ENCODE peak calls at places on chromosomes 3 and 15, in six cellular contexts. One of them, this sample, is unnamed.

GRCh38 chr3:8488436-8488835 is 13.2 kb upstream of the LMCD1 start:
- DNase-seq in CD4-positive, alpha-beta T cell: no peak
- DNase-seq in iPS-NIHi11: no peak
- DNase-seq in M059J: peak
- DNase-seq in NCI-H1092: no peak
- DNase-seq in fibroblast of gingiva: no peak
- DNase-seq in this sample: no peak

GRCh38 chr3:70703305-70704102 is 391.1 kb upstream of the MDFIC2 start:
- DNase-seq in CD4-positive, alpha-beta T cell: no peak
- DNase-seq in iPS-NIHi11: no peak
- DNase-seq in M059J: no peak
- DNase-seq in NCI-H1092: no peak
- DNase-seq in fibroblast of gingiva: no peak
- DNase-seq in this sample: no peak

GRCh38 chr3:71659758-71660666 is 65.2 kb downstream of the EIF4E3 start:
- DNase-seq in CD4-positive, alpha-beta T cell: no peak
- DNase-seq in iPS-NIHi11: no peak
- DNase-seq in M059J: no peak
- DNase-seq in NCI-H1092: no peak
- DNase-seq in fibroblast of gingiva: peak
- DNase-seq in this sample: no peak

GRCh38 chr15:70101459-70102113 is 3.9 kb upstream of the TLE3 start:
- DNase-seq in CD4-positive, alpha-beta T cell: no peak
- DNase-seq in iPS-NIHi11: peak
- DNase-seq in M059J: peak
- DNase-seq in NCI-H1092: peak
- DNase-seq in fibroblast of gingiva: peak
- DNase-seq in this sample: peak

GRCh38 chr15:89489376-89489775 is 7.0 kb downstream of the RHCG start:
- DNase-seq in CD4-positive, alpha-beta T cell: peak
- DNase-seq in iPS-NIHi11: no peak
- DNase-seq in M059J: no peak
- DNase-seq in NCI-H1092: no peak
- DNase-seq in fibroblast of gingiva: no peak
- DNase-seq in this sample: no peak

GRCh38 chr3:12868039-12869024 is 27.0 kb upstream of the RPL32 start:
- DNase-seq in CD4-positive, alpha-beta T cell: peak
- DNase-seq in iPS-NIHi11: peak
- DNase-seq in M059J: peak
- DNase-seq in NCI-H1092: peak
- DNase-seq in fibroblast of gingiva: peak
- DNase-seq in this sample: peak

GRCh38 chr3:116005404-116005803 is 382.1 kb downstream of the GAP43 start:
- DNase-seq in CD4-positive, alpha-beta T cell: no peak
- DNase-seq in iPS-NIHi11: no peak
- DNase-seq in M059J: peak
- DNase-seq in NCI-H1092: peak
- DNase-seq in fibroblast of gingiva: peak
- DNase-seq in this sample: peak

GRCh38 chr15:49383266-49383665 is 39.8 kb upstream of the FGF7 start:
- DNase-seq in CD4-positive, alpha-beta T cell: no peak
- DNase-seq in iPS-NIHi11: no peak
- DNase-seq in M059J: peak
- DNase-seq in NCI-H1092: no peak
- DNase-seq in fibroblast of gingiva: peak
- DNase-seq in this sample: no peak

GRCh38 chr3:140859592-140860336 is 81.9 kb upstream of the SLC25A36 start:
- DNase-seq in CD4-positive, alpha-beta T cell: no peak
- DNase-seq in iPS-NIHi11: no peak
- DNase-seq in M059J: peak
- DNase-seq in NCI-H1092: peak
- DNase-seq in fibroblast of gingiva: no peak
- DNase-seq in this sample: peak

GRCh38 chr3:172104471-172105072 is 65.2 kb downstream of the FNDC3B start:
- DNase-seq in CD4-positive, alpha-beta T cell: no peak
- DNase-seq in iPS-NIHi11: peak
- DNase-seq in M059J: peak
- DNase-seq in NCI-H1092: no peak
- DNase-seq in fibroblast of gingiva: no peak
- DNase-seq in this sample: peak

GRCh38 chr15:65050270-65050669 is 5.1 kb downstream of the SLC51B start:
- DNase-seq in CD4-positive, alpha-beta T cell: no peak
- DNase-seq in iPS-NIHi11: no peak
- DNase-seq in M059J: no peak
- DNase-seq in NCI-H1092: no peak
- DNase-seq in fibroblast of gingiva: no peak
- DNase-seq in this sample: no peak

GRCh38 chr3:186722457-186722856 is 5.3 kb downstream of the KNG1 start:
- DNase-seq in CD4-positive, alpha-beta T cell: no peak
- DNase-seq in iPS-NIHi11: peak
- DNase-seq in M059J: peak
- DNase-seq in NCI-H1092: no peak
- DNase-seq in fibroblast of gingiva: no peak
- DNase-seq in this sample: peak

GRCh38 chr3:114542359-114542758 is 248.5 kb downstream of the TIGIT start:
- DNase-seq in CD4-positive, alpha-beta T cell: no peak
- DNase-seq in iPS-NIHi11: peak
- DNase-seq in M059J: no peak
- DNase-seq in NCI-H1092: no peak
- DNase-seq in fibroblast of gingiva: no peak
- DNase-seq in this sample: no peak

GRCh38 chr3:12316721-12317351 is 28.0 kb downstream of the PPARG start:
- DNase-seq in CD4-positive, alpha-beta T cell: no peak
- DNase-seq in iPS-NIHi11: no peak
- DNase-seq in M059J: no peak
- DNase-seq in NCI-H1092: no peak
- DNase-seq in fibroblast of gingiva: no peak
- DNase-seq in this sample: no peak

GRCh38 chr3:128878556-128879124 is 780 bp upstream of the ACAD9 start:
- DNase-seq in CD4-positive, alpha-beta T cell: no peak
- DNase-seq in iPS-NIHi11: no peak
- DNase-seq in M059J: peak
- DNase-seq in NCI-H1092: no peak
- DNase-seq in fibroblast of gingiva: peak
- DNase-seq in this sample: peak

GRCh38 chr3:5007873-5008272 is 28.6 kb downstream of the BHLHE40 start:
- DNase-seq in CD4-positive, alpha-beta T cell: no peak
- DNase-seq in iPS-NIHi11: no peak
- DNase-seq in M059J: no peak
- DNase-seq in NCI-H1092: no peak
- DNase-seq in fibroblast of gingiva: no peak
- DNase-seq in this sample: no peak

GRCh38 chr3:15051531-15051930 is 13.6 kb downstream of the MRPS25 start:
- DNase-seq in CD4-positive, alpha-beta T cell: peak
- DNase-seq in iPS-NIHi11: peak
- DNase-seq in M059J: peak
- DNase-seq in NCI-H1092: no peak
- DNase-seq in fibroblast of gingiva: no peak
- DNase-seq in this sample: peak

GRCh38 chr15:98667521-98668179 is 19.3 kb downstream of the IGF1R start:
- DNase-seq in CD4-positive, alpha-beta T cell: no peak
- DNase-seq in iPS-NIHi11: no peak
- DNase-seq in M059J: no peak
- DNase-seq in NCI-H1092: no peak
- DNase-seq in fibroblast of gingiva: no peak
- DNase-seq in this sample: no peak

GRCh38 chr15:37907136-37907535 is 27.3 kb upstream of the TMCO5A start:
- DNase-seq in CD4-positive, alpha-beta T cell: no peak
- DNase-seq in iPS-NIHi11: no peak
- DNase-seq in M059J: peak
- DNase-seq in NCI-H1092: no peak
- DNase-seq in fibroblast of gingiva: no peak
- DNase-seq in this sample: peak

GRCh38 chr3:196604548-196604947 is 34.9 kb upstream of the NRROS start:
- DNase-seq in CD4-positive, alpha-beta T cell: peak
- DNase-seq in iPS-NIHi11: no peak
- DNase-seq in M059J: no peak
- DNase-seq in NCI-H1092: no peak
- DNase-seq in fibroblast of gingiva: no peak
- DNase-seq in this sample: no peak